ENCODE peak calls at places on chromosomes 6 and 20, in five cellular contexts. P, J, T, S and U are unnamed samples.

GRCh38 chr20:47296950-47297349 is 59.5 kb downstream of the ZMYND8 start:
- DNase-seq in P (no peak), J (no peak), T (peak), S (no peak), U (no peak)

GRCh38 chr20:10671850-10672578 is 1.8 kb downstream of the JAG1 start:
- DNase-seq in P (peak), J (peak), T (peak), S (peak), U (no peak)

GRCh38 chr6:139568157-139568955 is 193.9 kb upstream of the CITED2 start:
- DNase-seq in P (no peak), J (no peak), T (no peak), S (no peak), U (no peak)

GRCh38 chr6:131949909-131950766 is 1.0 kb downstream of the CCN2 start:
- DNase-seq in P (peak), J (peak), T (peak), S (peak), U (peak)

GRCh38 chr20:34871966-34872603 is 571 bp downstream of the GGT7 start:
- DNase-seq in P (no peak), J (no peak), T (no peak), S (no peak), U (no peak)

GRCh38 chr6:95577317-95578105 is at the start of gene MANEA:
- DNase-seq in P (peak), J (peak), T (peak), S (peak), U (peak)

GRCh38 chr20:19688031-19688806 is 69.8 kb upstream of the RIN2 start:
- DNase-seq in P (peak), J (peak), T (peak), S (peak), U (peak)

GRCh38 chr6:27505209-27506027 is 32.5 kb upstream of the ZNF184 start:
- DNase-seq in P (no peak), J (peak), T (no peak), S (no peak), U (no peak)

GRCh38 chr6:3535716-3536435 is 79.0 kb upstream of the SLC22A23 start:
- DNase-seq in P (peak), J (no peak), T (no peak), S (no peak), U (peak)

GRCh38 chr6:160279850-160280249 is 21.2 kb upstream of the SLC22A2 start:
- DNase-seq in P (no peak), J (peak), T (no peak), S (no peak), U (no peak)

GRCh38 chr6:5941188-5941587 is 65.5 kb downstream of the NRN1 start:
- DNase-seq in P (no peak), J (no peak), T (no peak), S (no peak), U (no peak)

GRCh38 chr20:51326241-51326819 is 216.2 kb downstream of the NFATC2 start:
- DNase-seq in P (no peak), J (peak), T (peak), S (no peak), U (no peak)

GRCh38 chr20:49979030-49979832 is 3.5 kb upstream of the SNAI1 start:
- DNase-seq in P (peak), J (no peak), T (no peak), S (peak), U (no peak)

GRCh38 chr20:43726811-43727338 is at the start of gene GTSF1L:
- DNase-seq in P (no peak), J (peak), T (no peak), S (no peak), U (no peak)

GRCh38 chr6:13454286-13455221 is 32.8 kb downstream of the GFOD1 start:
- DNase-seq in P (peak), J (peak), T (no peak), S (no peak), U (peak)

GRCh38 chr6:4973972-4974885 is 29.6 kb downstream of the RPP40 start:
- DNase-seq in P (peak), J (peak), T (no peak), S (no peak), U (no peak)

GRCh38 chr6:107113460-107114212 is 1.7 kb downstream of the BEND3 start:
- DNase-seq in P (no peak), J (peak), T (no peak), S (no peak), U (no peak)

GRCh38 chr6:109595998-109596397 is 95.0 kb downstream of the AK9 start:
- DNase-seq in P (no peak), J (peak), T (no peak), S (no peak), U (peak)
- TF ChIP-seq CTCF in P (peak), J (peak), T (peak), S (no peak), U (peak)

DNA sequence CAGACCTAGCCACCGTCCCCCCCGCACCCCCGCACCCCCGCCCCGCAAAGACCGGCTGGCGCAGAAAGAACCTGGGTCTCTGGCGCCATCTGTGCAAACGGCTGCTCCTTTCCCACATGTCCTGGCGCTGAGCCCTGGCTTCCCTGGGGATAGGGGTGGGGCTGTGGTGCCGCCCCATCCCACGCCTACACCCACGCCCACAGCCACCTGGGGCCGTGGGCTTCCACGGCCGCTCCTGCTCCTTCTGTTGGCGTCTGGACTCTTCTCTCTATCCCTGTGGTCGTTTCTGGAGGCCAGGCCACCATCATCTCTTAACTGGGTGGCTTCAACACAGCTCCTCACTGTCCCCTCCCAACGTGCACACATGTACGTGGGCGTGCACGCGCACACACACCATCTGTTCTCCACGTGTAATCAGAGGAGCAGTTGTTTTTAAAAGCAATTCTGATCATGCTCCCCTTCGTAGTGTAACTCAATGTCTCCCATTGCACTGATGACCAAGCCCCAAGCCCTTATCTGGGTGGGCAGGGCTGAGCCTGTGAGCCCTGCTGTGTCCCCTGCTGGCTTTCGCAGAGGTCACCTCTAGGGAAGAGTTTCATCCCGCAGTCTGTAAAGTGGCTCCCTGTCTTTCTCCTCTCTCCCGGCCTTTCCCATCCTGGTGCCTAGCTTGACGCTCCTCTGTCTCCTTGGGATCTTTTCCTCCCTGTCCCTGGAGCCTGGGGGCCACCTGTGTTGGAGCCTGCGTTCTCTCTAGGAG is 31.9 kb upstream of the FAM83D start:
- DNase-seq in P (no peak), J (no peak), T (no peak), S (no peak), U (no peak)
- TF ChIP-seq CTCF in P (no peak), J (no peak), T (peak), S (no peak), U (no peak)

DNA sequence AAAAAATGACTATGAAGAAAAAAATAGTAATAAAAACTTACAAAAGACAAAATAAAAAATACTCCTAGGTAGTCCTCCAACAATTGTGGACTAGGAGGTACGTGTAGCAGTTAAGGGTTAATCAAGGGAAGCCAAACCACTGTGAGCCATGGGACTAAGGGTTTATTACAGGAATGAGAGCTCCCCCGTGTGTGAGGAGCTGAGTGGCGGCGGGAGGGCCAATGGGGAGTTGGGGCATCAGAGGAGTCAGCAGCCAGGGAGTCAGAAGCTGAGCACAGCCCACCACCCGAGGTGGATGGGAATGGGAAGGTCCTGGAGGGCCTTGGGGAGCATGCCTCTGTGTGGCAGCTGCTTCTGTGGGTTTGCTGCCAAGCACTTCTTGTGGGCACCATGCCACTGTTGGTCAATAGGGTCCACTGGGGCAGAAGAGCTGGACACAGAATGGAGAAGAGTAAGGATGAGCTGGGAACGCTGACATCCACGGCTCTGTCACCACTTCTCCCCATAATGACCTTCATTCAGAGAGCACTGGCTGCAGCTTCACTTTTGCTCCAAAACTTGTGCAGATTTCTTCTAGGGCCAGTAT is 373.3 kb downstream of the CDKAL1 start:
- DNase-seq in P (no peak), J (no peak), T (no peak), S (no peak), U (no peak)
- TF ChIP-seq CTCF in P (no peak), J (no peak), T (no peak), S (no peak), U (no peak)

GRCh38 chr6:135438907-135439535 is 58.5 kb downstream of the AHI1 start:
- DNase-seq in P (no peak), J (peak), T (no peak), S (no peak), U (no peak)
- TF ChIP-seq CTCF in P (no peak), J (peak), T (peak), S (peak), U (peak)

GRCh38 chr20:8272758-8273157 is 140.7 kb downstream of the PLCB1 start:
- DNase-seq in P (no peak), J (no peak), T (no peak), S (no peak), U (no peak)
- TF ChIP-seq CTCF in P (no peak), J (no peak), T (no peak), S (no peak), U (no peak)

GRCh38 chr20:57282691-57283361 is 16.4 kb upstream of the BMP7 start:
- DNase-seq in P (no peak), J (no peak), T (no peak), S (no peak), U (no peak)
- TF ChIP-seq CTCF in P (no peak), J (no peak), T (no peak), S (no peak), U (no peak)